ENCODE peak calls at places on chromosomes 12 and 14, in ten cellular contexts. L is OCI-M1; O is head of caudate nucleus; G is A549; T is fibroblast of pulmonary artery; X is activated CD4-positive, alpha-beta T cell treated with anti-CD3 and anti-CD28 coated beads for 1 hour; D is EL; I is activated gamma-delta T cell treated with anti-CD3 and anti-CD28 coated beads, Interleukin-2, amount 50 U/mL, for 16 hours; J is stimulated activated CD8-positive, alpha-beta memory T cell treated with anti-CD3 and anti-CD28 coated beads, Interleukin-15, amount 100 ng/mL, for 24 hours; E is GM03348. P is an unnamed sample.

GRCh38 chr14:57871487-57872080 is 5.7 kb upstream of the SLC35F4 start:
- DNase-seq in L (peak), O (peak), G (peak), T (peak), X (no peak), D (peak), I (no peak), J (no peak), E (peak), P (peak)

GRCh38 chr14:31965735-31966598 is 111.1 kb upstream of the ARHGAP5 start:
- DNase-seq in L (peak), O (no peak), G (no peak), T (no peak), X (no peak), D (no peak), I (no peak), J (no peak), E (no peak), P (no peak)

GRCh38 chr12:53500119-53500775 is 836 bp upstream of the TARBP2 start:
- DNase-seq in L (peak), O (no peak), G (no peak), T (peak), X (no peak), D (peak), I (no peak), J (no peak), E (peak), P (no peak)

GRCh38 chr12:28569698-28570411 is 379.6 kb downstream of the CCDC91 start:
- DNase-seq in L (peak), O (no peak), G (peak), T (peak), X (no peak), D (peak), I (no peak), J (no peak), E (peak), P (peak)

GRCh38 chr12:51687142-51687935 is 96.3 kb downstream of the SCN8A start:
- DNase-seq in L (no peak), O (no peak), G (no peak), T (peak), X (no peak), D (peak), I (no peak), J (no peak), E (peak), P (peak)

GRCh38 chr12:113759135-113759534 is 207.0 kb downstream of the RBM19 start:
- DNase-seq in L (peak), O (no peak), G (no peak), T (no peak), X (no peak), D (no peak), I (no peak), J (no peak), E (no peak), P (no peak)

GRCh38 chr12:19575307-19576243 is 136.3 kb downstream of the AEBP2 start:
- DNase-seq in L (peak), O (no peak), G (no peak), T (peak), X (no peak), D (peak), I (no peak), J (no peak), E (peak), P (no peak)

GRCh38 chr12:87054225-87054624 is 798.0 kb upstream of the MGAT4C start:
- DNase-seq in L (no peak), O (no peak), G (no peak), T (peak), X (no peak), D (no peak), I (no peak), J (no peak), E (no peak), P (no peak)

GRCh38 chr12:112122823-112123690 is 2.3 kb upstream of the TRAFD1 start:
- DNase-seq in L (peak), O (no peak), G (no peak), T (peak), X (no peak), D (peak), I (no peak), J (no peak), E (no peak), P (no peak)

GRCh38 chr14:87332001-87332400 is 661.0 kb downstream of the GALC start:
- DNase-seq in L (no peak), O (no peak), G (no peak), T (peak), X (no peak), D (peak), I (no peak), J (no peak), E (peak), P (no peak)

GRCh38 chr12:111462134-111462821 is 56.6 kb downstream of the SH2B3 start:
- DNase-seq in L (peak), O (no peak), G (no peak), T (no peak), X (no peak), D (peak), I (no peak), J (no peak), E (peak), P (peak)

GRCh38 chr12:48180424-48180823 is 3.0 kb upstream of the CCDC184 start:
- DNase-seq in L (no peak), O (no peak), G (no peak), T (no peak), X (no peak), D (no peak), I (no peak), J (no peak), E (no peak), P (no peak)